ENCODE peak calls at places on chromosomes 2 and 18, in nine cellular contexts. V is head of caudate nucleus, T is NCI-H460, U is iPS-NIHi11, X is DMS79, S is AG08396, F is right lobe of liver, H is hepatocyte, A is BE2C. Z is an unnamed sample.

GRCh38 chr2:112821142-112821541 is 15.4 kb downstream of the IL1B start:
- DNase-seq in V (no peak), T (no peak), U (peak; percentile 24), X (no peak), S (no peak), F (no peak), H (no peak), A (no peak), Z (no peak)

GRCh38 chr18:33355263-33355662 is 85.3 kb downstream of the CCDC178 start:
- DNase-seq in V (no peak), T (no peak), U (no peak), X (no peak), S (no peak), F (no peak), H (no peak), A (no peak), Z (no peak)

GRCh38 chr18:36942264-36942663 is 113.3 kb downstream of the KIAA1328 start:
- DNase-seq in V (no peak), T (peak; percentile 7), U (peak; percentile 54), X (no peak), S (peak; percentile 31), F (no peak), H (peak; percentile 58), A (no peak), Z (peak; percentile 28)

GRCh38 chr2:194539436-194539835 is 1117.6 kb upstream of the SLC39A10 start:
- DNase-seq in V (no peak), T (no peak), U (peak; percentile 20), X (no peak), S (no peak), F (no peak), H (no peak), A (no peak), Z (no peak)

GRCh38 chr2:127197475-127198385 is 22.4 kb downstream of the CYP27C1 start:
- DNase-seq in V (peak; percentile 19), T (peak; percentile 75), U (peak; percentile 54), X (peak; percentile 18), S (peak; percentile 50), F (peak; percentile 77), H (peak; percentile 84), A (peak; percentile 82), Z (no peak)

GRCh38 chr2:122960727-122961641 is 1064.1 kb upstream of the CNTNAP5 start:
- DNase-seq in V (peak; percentile 16), T (peak; percentile 72), U (no peak), X (no peak), S (no peak), F (no peak), H (peak; percentile 45), A (no peak), Z (peak; percentile 1)

GRCh38 chr2:45731146-45731545 is 79.7 kb downstream of the PRKCE start:
- DNase-seq in V (no peak), T (no peak), U (no peak), X (no peak), S (no peak), F (no peak), H (no peak), A (no peak), Z (no peak)

GRCh38 chr2:217890445-217890844 is 112.3 kb downstream of the TNS1 start:
- DNase-seq in V (peak; percentile 49), T (no peak), U (no peak), X (no peak), S (peak; percentile 77), F (no peak), H (peak; percentile 54), A (no peak), Z (peak; percentile 50)

GRCh38 chr2:218501665-218502064 is 66.5 kb downstream of the USP37 start:
- DNase-seq in V (no peak), T (no peak), U (peak; percentile 28), X (no peak), S (peak; percentile 30), F (no peak), H (peak; percentile 8), A (no peak), Z (peak; percentile 79)

GRCh38 chr18:48548404-48548771 is 9.6 kb downstream of the CTIF start:
- DNase-seq in V (no peak), T (peak; percentile 80), U (no peak), X (no peak), S (no peak), F (peak; percentile 76), H (peak; percentile 26), A (no peak), Z (peak; percentile 86)